ENCODE peak calls at places on chromosomes 16 and 17, in eight cellular contexts. One of them, this sample, is unnamed.

GRCh38 chr17:12928736-12929135 is 89.1 kb downstream of the ELAC2 start:
- DNase-seq in A673: peak; percentile 22
- DNase-seq in neural crest cell: no peak
- DNase-seq in DND-41: no peak
- DNase-seq in MCF 10A: peak; percentile 32
- DNase-seq in AG10803: peak; percentile 11
- DNase-seq in PC-3: peak; percentile 44
- DNase-seq in fibroblast of pulmonary artery: no peak
- DNase-seq in this sample: peak; percentile 22

GRCh38 chr17:50765454-50766221 is 1.7 kb downstream of the ANKRD40CL start:
- DNase-seq in A673: no peak
- DNase-seq in neural crest cell: no peak
- DNase-seq in DND-41: no peak
- DNase-seq in MCF 10A: no peak
- DNase-seq in AG10803: no peak
- DNase-seq in PC-3: no peak
- DNase-seq in fibroblast of pulmonary artery: no peak
- DNase-seq in this sample: no peak

GRCh38 chr17:60421273-60422161 is 772 bp upstream of the CHCT1 start:
- DNase-seq in A673: peak; percentile 90
- DNase-seq in neural crest cell: peak; percentile 72
- DNase-seq in DND-41: no peak
- DNase-seq in MCF 10A: no peak
- DNase-seq in AG10803: peak; percentile 59
- DNase-seq in PC-3: no peak
- DNase-seq in fibroblast of pulmonary artery: peak; percentile 59
- DNase-seq in this sample: no peak

GRCh38 chr17:82710499-82711232 is 5.8 kb upstream of the FN3KRP start:
- DNase-seq in A673: no peak
- DNase-seq in neural crest cell: no peak
- DNase-seq in DND-41: no peak
- DNase-seq in MCF 10A: no peak
- DNase-seq in AG10803: no peak
- DNase-seq in PC-3: no peak
- DNase-seq in fibroblast of pulmonary artery: no peak
- DNase-seq in this sample: no peak

GRCh38 chr16:52002021-52002420 is 544.9 kb downstream of the TOX3 start:
- DNase-seq in A673: no peak
- DNase-seq in neural crest cell: no peak
- DNase-seq in DND-41: no peak
- DNase-seq in MCF 10A: no peak
- DNase-seq in AG10803: no peak
- DNase-seq in PC-3: no peak
- DNase-seq in fibroblast of pulmonary artery: no peak
- DNase-seq in this sample: no peak

GRCh38 chr17:13520899-13521572 is 80.7 kb downstream of the HS3ST3A1 start:
- DNase-seq in A673: no peak
- DNase-seq in neural crest cell: no peak
- DNase-seq in DND-41: no peak
- DNase-seq in MCF 10A: peak; percentile 13
- DNase-seq in AG10803: peak; percentile 97
- DNase-seq in PC-3: peak; percentile 28
- DNase-seq in fibroblast of pulmonary artery: peak; percentile 59
- DNase-seq in this sample: no peak

GRCh38 chr16:78562650-78563049 is 463.2 kb downstream of the WWOX start:
- DNase-seq in A673: no peak
- DNase-seq in neural crest cell: no peak
- DNase-seq in DND-41: no peak
- DNase-seq in MCF 10A: no peak
- DNase-seq in AG10803: no peak
- DNase-seq in PC-3: no peak
- DNase-seq in fibroblast of pulmonary artery: no peak
- DNase-seq in this sample: no peak

GRCh38 chr17:62981933-62982332 is 15.9 kb downstream of the TANC2 start:
- DNase-seq in A673: no peak
- DNase-seq in neural crest cell: no peak
- DNase-seq in DND-41: no peak
- DNase-seq in MCF 10A: no peak
- DNase-seq in AG10803: no peak
- DNase-seq in PC-3: peak; percentile 87
- DNase-seq in fibroblast of pulmonary artery: no peak
- DNase-seq in this sample: no peak

GRCh38 chr16:83045790-83046189 is 419.0 kb downstream of the CDH13 start:
- DNase-seq in A673: no peak
- DNase-seq in neural crest cell: no peak
- DNase-seq in DND-41: no peak
- DNase-seq in MCF 10A: no peak
- DNase-seq in AG10803: no peak
- DNase-seq in PC-3: no peak
- DNase-seq in fibroblast of pulmonary artery: no peak
- DNase-seq in this sample: no peak

GRCh38 chr17:385195-385835 is 32.7 kb upstream of the RPH3AL start:
- DNase-seq in A673: peak; percentile 68
- DNase-seq in neural crest cell: no peak
- DNase-seq in DND-41: peak; percentile 52
- DNase-seq in MCF 10A: peak; percentile 25
- DNase-seq in AG10803: no peak
- DNase-seq in PC-3: peak; percentile 13
- DNase-seq in fibroblast of pulmonary artery: no peak
- DNase-seq in this sample: no peak

GRCh38 chr17:49578963-49579500 is 3.4 kb downstream of the NXPH3 start:
- DNase-seq in A673: no peak
- DNase-seq in neural crest cell: no peak
- DNase-seq in DND-41: no peak
- DNase-seq in MCF 10A: no peak
- DNase-seq in AG10803: no peak
- DNase-seq in PC-3: no peak
- DNase-seq in fibroblast of pulmonary artery: no peak
- DNase-seq in this sample: no peak

GRCh38 chr16:396605-397004 is 394 bp upstream of the NME4 start:
- DNase-seq in A673: peak; percentile 77
- DNase-seq in neural crest cell: peak; percentile 44
- DNase-seq in DND-41: peak; percentile 79
- DNase-seq in MCF 10A: no peak
- DNase-seq in AG10803: no peak
- DNase-seq in PC-3: peak; percentile 54
- DNase-seq in fibroblast of pulmonary artery: peak; percentile 56
- DNase-seq in this sample: no peak

GRCh38 chr16:85055503-85056210 is 28.1 kb downstream of the KIAA0513 start:
- DNase-seq in A673: no peak
- DNase-seq in neural crest cell: no peak
- DNase-seq in DND-41: peak; percentile 77
- DNase-seq in MCF 10A: peak; percentile 37
- DNase-seq in AG10803: peak; percentile 50
- DNase-seq in PC-3: peak; percentile 40
- DNase-seq in fibroblast of pulmonary artery: peak; percentile 64
- DNase-seq in this sample: no peak

GRCh38 chr17:30924341-30924740 is 2.6 kb downstream of the ADAP2 start:
- DNase-seq in A673: no peak
- DNase-seq in neural crest cell: no peak
- DNase-seq in DND-41: no peak
- DNase-seq in MCF 10A: no peak
- DNase-seq in AG10803: no peak
- DNase-seq in PC-3: no peak
- DNase-seq in fibroblast of pulmonary artery: no peak
- DNase-seq in this sample: no peak

GRCh38 chr17:30920282-30920681 is 1.5 kb upstream of the ADAP2 start:
- DNase-seq in A673: no peak
- DNase-seq in neural crest cell: no peak
- DNase-seq in DND-41: no peak
- DNase-seq in MCF 10A: no peak
- DNase-seq in AG10803: no peak
- DNase-seq in PC-3: no peak
- DNase-seq in fibroblast of pulmonary artery: peak; percentile 29
- DNase-seq in this sample: no peak

GRCh38 chr17:30920683-30921543 is 832 bp upstream of the ADAP2 start:
- DNase-seq in A673: no peak
- DNase-seq in neural crest cell: no peak
- DNase-seq in DND-41: no peak
- DNase-seq in MCF 10A: no peak
- DNase-seq in AG10803: no peak
- DNase-seq in PC-3: no peak
- DNase-seq in fibroblast of pulmonary artery: no peak
- DNase-seq in this sample: no peak

GRCh38 chr17:30922235-30922993 is 669 bp downstream of the ADAP2 start:
- DNase-seq in A673: no peak
- DNase-seq in neural crest cell: no peak
- DNase-seq in DND-41: no peak
- DNase-seq in MCF 10A: no peak
- DNase-seq in AG10803: no peak
- DNase-seq in PC-3: no peak
- DNase-seq in fibroblast of pulmonary artery: no peak
- DNase-seq in this sample: no peak

GRCh38 chr17:30921544-30922196 is at the start of gene ADAP2:
- DNase-seq in A673: no peak
- DNase-seq in neural crest cell: peak; percentile 8
- DNase-seq in DND-41: no peak
- DNase-seq in MCF 10A: no peak
- DNase-seq in AG10803: no peak
- DNase-seq in PC-3: peak; percentile 36
- DNase-seq in fibroblast of pulmonary artery: no peak
- DNase-seq in this sample: no peak
- TF ChIP-seq CTCF in A673: no peak
- TF ChIP-seq CTCF in neural crest cell: no peak
- TF ChIP-seq CTCF in DND-41: no peak
- TF ChIP-seq CTCF in MCF 10A: no peak
- TF ChIP-seq CTCF in AG10803: no peak
- TF ChIP-seq CTCF in PC-3: no peak
- TF ChIP-seq CTCF in fibroblast of pulmonary artery: no peak
- TF ChIP-seq CTCF in this sample: peak; percentile 4

DNA sequence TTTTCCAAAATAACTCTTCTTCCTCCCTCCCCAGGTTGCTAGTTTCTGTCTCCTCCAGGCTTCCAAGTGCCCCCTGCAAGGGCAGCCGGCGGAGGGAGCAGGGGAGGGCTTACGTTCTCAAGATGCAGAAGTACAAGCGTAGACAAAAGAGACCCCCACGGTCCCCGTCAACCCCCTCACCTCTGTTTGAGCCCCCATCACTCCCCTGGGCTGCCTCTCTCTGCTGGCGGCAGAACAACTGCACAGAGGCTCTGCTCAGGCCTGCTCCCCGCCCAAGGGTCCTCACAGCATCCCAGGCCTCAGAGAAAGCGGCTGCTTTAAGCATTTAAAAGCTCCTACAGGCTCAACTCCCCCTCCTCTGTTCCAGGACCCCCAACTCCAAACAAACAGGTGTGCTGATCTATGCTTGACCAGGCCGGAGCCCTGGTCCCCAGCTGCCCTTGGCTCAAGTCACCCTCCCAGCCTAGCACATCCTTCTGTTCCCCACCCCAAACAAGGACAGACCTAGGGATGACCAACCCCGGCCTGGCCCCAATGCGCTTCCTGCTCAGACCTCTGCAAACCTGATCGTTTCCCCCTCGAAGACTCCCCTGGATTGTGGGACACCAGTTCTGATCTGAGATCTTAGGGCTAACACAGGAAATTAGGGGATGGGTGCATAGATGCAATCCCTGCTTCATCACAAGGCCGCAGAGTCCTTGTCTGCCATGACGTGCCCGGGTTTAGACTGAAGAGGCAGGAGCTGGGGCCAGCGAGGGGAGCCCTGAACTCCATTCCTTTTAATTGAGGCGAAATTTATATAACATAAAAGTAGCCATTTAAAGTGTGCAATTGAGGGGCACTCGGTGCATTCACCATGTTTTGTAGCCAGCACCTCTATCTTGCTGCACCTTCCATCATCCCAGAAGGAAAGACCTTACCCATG is 17.2 kb upstream of the RBFOX3 start:
- DNase-seq in A673: no peak
- DNase-seq in neural crest cell: no peak
- DNase-seq in DND-41: peak; percentile 1
- DNase-seq in MCF 10A: no peak
- DNase-seq in AG10803: no peak
- DNase-seq in PC-3: no peak
- DNase-seq in fibroblast of pulmonary artery: no peak
- DNase-seq in this sample: no peak
- TF ChIP-seq CTCF in A673: no peak
- TF ChIP-seq CTCF in neural crest cell: no peak
- TF ChIP-seq CTCF in DND-41: no peak
- TF ChIP-seq CTCF in MCF 10A: no peak
- TF ChIP-seq CTCF in AG10803: no peak
- TF ChIP-seq CTCF in PC-3: no peak
- TF ChIP-seq CTCF in fibroblast of pulmonary artery: no peak
- TF ChIP-seq CTCF in this sample: no peak

GRCh38 chr16:23965137-23965733 is 129.5 kb downstream of the PRKCB start:
- DNase-seq in A673: no peak
- DNase-seq in neural crest cell: no peak
- DNase-seq in DND-41: no peak
- DNase-seq in MCF 10A: no peak
- DNase-seq in AG10803: no peak
- DNase-seq in PC-3: no peak
- DNase-seq in fibroblast of pulmonary artery: no peak
- DNase-seq in this sample: no peak

GRCh38 chr16:23969468-23970297 is 133.9 kb downstream of the PRKCB start:
- DNase-seq in A673: no peak
- DNase-seq in neural crest cell: no peak
- DNase-seq in DND-41: no peak
- DNase-seq in MCF 10A: no peak
- DNase-seq in AG10803: no peak
- DNase-seq in PC-3: no peak
- DNase-seq in fibroblast of pulmonary artery: no peak
- DNase-seq in this sample: no peak

GRCh38 chr16:23966577-23966976 is 130.8 kb downstream of the PRKCB start:
- DNase-seq in A673: no peak
- DNase-seq in neural crest cell: no peak
- DNase-seq in DND-41: no peak
- DNase-seq in MCF 10A: no peak
- DNase-seq in AG10803: no peak
- DNase-seq in PC-3: no peak
- DNase-seq in fibroblast of pulmonary artery: no peak
- DNase-seq in this sample: no peak

GRCh38 chr16:23967018-23967417 is 131.2 kb downstream of the PRKCB start:
- DNase-seq in A673: peak; percentile 86
- DNase-seq in neural crest cell: no peak
- DNase-seq in DND-41: peak; percentile 85
- DNase-seq in MCF 10A: no peak
- DNase-seq in AG10803: no peak
- DNase-seq in PC-3: no peak
- DNase-seq in fibroblast of pulmonary artery: no peak
- DNase-seq in this sample: no peak

GRCh38 chr16:23967775-23968571 is 132.2 kb downstream of the PRKCB start:
- DNase-seq in A673: no peak
- DNase-seq in neural crest cell: no peak
- DNase-seq in DND-41: no peak
- DNase-seq in MCF 10A: no peak
- DNase-seq in AG10803: no peak
- DNase-seq in PC-3: no peak
- DNase-seq in fibroblast of pulmonary artery: no peak
- DNase-seq in this sample: no peak
- TF ChIP-seq CTCF in A673: no peak
- TF ChIP-seq CTCF in neural crest cell: no peak
- TF ChIP-seq CTCF in DND-41: no peak
- TF ChIP-seq CTCF in MCF 10A: no peak
- TF ChIP-seq CTCF in AG10803: no peak
- TF ChIP-seq CTCF in PC-3: no peak
- TF ChIP-seq CTCF in fibroblast of pulmonary artery: no peak
- TF ChIP-seq CTCF in this sample: no peak

DNA sequence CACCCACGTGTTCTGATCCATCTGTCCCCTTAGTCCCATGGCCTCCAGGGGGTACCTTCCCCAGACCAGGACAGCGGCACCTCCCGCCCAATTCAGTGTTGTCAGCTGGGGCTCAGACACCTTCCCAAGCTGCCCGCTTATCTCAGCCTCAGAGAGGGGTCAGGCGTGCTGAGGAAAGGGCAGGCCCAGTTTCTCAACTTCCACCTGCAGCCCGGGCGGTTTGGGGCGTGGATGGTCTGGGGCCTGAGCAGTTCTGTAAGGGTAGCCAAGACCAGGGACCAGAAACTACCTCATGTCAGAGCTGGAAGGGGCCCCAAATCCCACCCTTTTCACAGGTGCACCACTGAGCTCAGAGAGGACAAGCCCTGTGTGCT is 5.1 kb downstream of the PLCD3 start:
- DNase-seq in A673: no peak
- DNase-seq in neural crest cell: no peak
- DNase-seq in DND-41: no peak
- DNase-seq in MCF 10A: no peak
- DNase-seq in AG10803: no peak
- DNase-seq in PC-3: no peak
- DNase-seq in fibroblast of pulmonary artery: no peak
- DNase-seq in this sample: no peak
- TF ChIP-seq CTCF in A673: no peak
- TF ChIP-seq CTCF in neural crest cell: no peak
- TF ChIP-seq CTCF in DND-41: no peak
- TF ChIP-seq CTCF in MCF 10A: no peak
- TF ChIP-seq CTCF in AG10803: no peak
- TF ChIP-seq CTCF in PC-3: no peak
- TF ChIP-seq CTCF in fibroblast of pulmonary artery: no peak
- TF ChIP-seq CTCF in this sample: no peak

This sample was measured in LNCaP clone FGC.